ENCODE peak calls at places on chromosomes 12 and 14, in nine cellular contexts. V is fibroblast of lung, P is Karpas-422, B is neural progenitor cell, M is cardiac muscle cell, A is stomach, J is heart left ventricle, E is heart right ventricle, X is Peyer's patch. T is an unnamed sample. For H3K4me1, the result is how much of the 10 kb centered on the place peaks cover.

GRCh38 chr14:39998114-39998513 is 565.9 kb upstream of the FBXO33 start:
- DNase-seq in M (no peak), P (no peak), J (no peak), B (no peak), X (no peak), E (no peak), A (no peak), V (no peak), T (no peak)

GRCh38 chr12:64716839-64717455 is 42.3 kb downstream of the GNS start:
- DNase-seq in J (no peak), V (no peak), B (no peak), P (no peak), M (no peak), E (no peak), X (no peak), A (no peak), T (no peak)

GRCh38 chr12:65778268-65779090 is 45.8 kb upstream of the HMGA2 start:
- DNase-seq in A (no peak), P (no peak), E (no peak), B (no peak), X (no peak), J (no peak), M (no peak), V (peak), T (no peak)

GRCh38 chr12:122040579-122041386 is 19.1 kb downstream of the BCL7A start:
- DNase-seq in P (no peak), A (peak), M (no peak), E (no peak), J (no peak), V (no peak), X (peak), B (no peak), T (no peak)

GRCh38 chr12:70812124-70812523 is 108.4 kb downstream of the PTPRR start:
- DNase-seq in M (no peak), V (no peak), P (no peak), E (no peak), X (peak), A (no peak), B (no peak), J (no peak), T (no peak)

GRCh38 chr14:91303091-91303923 is 58.8 kb upstream of the GPR68 start:
- DNase-seq in A (no peak), P (peak), E (peak), V (peak), M (peak), B (peak), X (no peak), J (peak), T (peak)

GRCh38 chr12:57250956-57251355 is at the start of gene STAC3:
- DNase-seq in E (no peak), B (no peak), P (no peak), M (no peak), V (no peak), A (no peak), X (peak), J (no peak), T (no peak)

GRCh38 chr12:122537021-122537420 is 10.0 kb downstream of the KNTC1 start:
- DNase-seq in B (no peak), P (no peak), M (no peak), V (no peak), E (no peak), A (no peak), J (no peak), X (no peak), T (no peak)

GRCh38 chr14:94517641-94518257 is 8.5 kb upstream of the SERPINA12 start:
- DNase-seq in E (no peak), J (no peak), A (no peak), X (no peak), P (no peak), M (no peak), V (no peak), B (no peak), T (no peak)

GRCh38 chr12:34607520-34608195 is 585.4 kb downstream of the ALG10 start:
- DNase-seq in J (no peak), P (no peak), V (no peak), X (no peak), A (no peak), M (no peak), E (no peak), B (no peak), T (no peak)

GRCh38 chr12:132625731-132626430 is 7.3 kb downstream of the P2RX2 start:
- DNase-seq in V (no peak), J (no peak), B (no peak), P (no peak), X (no peak), A (no peak), M (no peak), E (no peak), T (no peak)

GRCh38 chr12:122527478-122527944 is 462 bp downstream of the KNTC1 start:
- DNase-seq in P (peak), X (peak), J (no peak), M (peak), B (peak), E (no peak), V (peak), A (no peak), T (peak)

GRCh38 chr14:94682736-94683135 is 70.5 kb downstream of the SERPINA3 start:
- DNase-seq in V (no peak), J (no peak), B (no peak), X (no peak), M (no peak), E (no peak), A (no peak), P (no peak), T (no peak)

GRCh38 chr12:33589609-33590114 is 150.0 kb upstream of the SYT10 start:
- DNase-seq in M (no peak), B (peak), P (no peak), J (no peak), A (no peak), X (no peak), V (no peak), E (no peak), T (no peak)

GRCh38 chr12:77325505-77325904 is 260.1 kb upstream of the E2F7 start:
- DNase-seq in V (no peak), J (no peak), M (peak), X (no peak), E (peak), B (peak), P (no peak), A (no peak), T (no peak)

GRCh38 chr12:3262466-3262865 is 185.3 kb downstream of the TSPAN9 start:
- DNase-seq in A (no peak), B (no peak), E (no peak), X (no peak), P (no peak), J (no peak), M (no peak), V (no peak), T (no peak)

GRCh38 chr14:84074626-84075025 is 1455.3 kb upstream of the FLRT2 start:
- DNase-seq in X (no peak), J (no peak), B (no peak), A (no peak), M (no peak), V (no peak), P (no peak), E (no peak), T (no peak)

GRCh38 chr12:26091837-26092236 is 33.0 kb downstream of the BHLHE41 start:
- DNase-seq in A (no peak), E (no peak), X (no peak), M (peak), B (peak), J (no peak), P (no peak), V (peak), T (no peak)

GRCh38 chr12:19190292-19191031 is 60.9 kb downstream of the PLEKHA5 start:
- DNase-seq in A (no peak), X (no peak), B (no peak), P (peak), V (peak), J (no peak), E (no peak), M (no peak), T (no peak)

GRCh38 chr12:19369691-19370148 is 69.6 kb upstream of the AEBP2 start:
- DNase-seq in X (no peak), A (no peak), V (peak), M (no peak), J (no peak), P (no peak), E (no peak), B (no peak), T (no peak)

GRCh38 chr14:32078794-32079663 is 1.9 kb downstream of the ARHGAP5 start:
- DNase-seq in J (no peak), V (peak), P (no peak), B (peak), X (no peak), M (peak), A (no peak), E (no peak), T (no peak)

GRCh38 chr12:11754256-11754655 is 104.8 kb downstream of the ETV6 start:
- DNase-seq in E (no peak), X (no peak), A (no peak), J (no peak), M (no peak), P (no peak), V (no peak), B (no peak), T (no peak)

GRCh38 chr14:101442451-101442850 is 118.8 kb upstream of the DIO3 start:
- DNase-seq in A (no peak), M (no peak), E (no peak), B (no peak), P (no peak), V (no peak), X (no peak), J (no peak), T (peak)

GRCh38 chr12:48934312-48934706 is 9.0 kb upstream of the FKBP11 start:
- DNase-seq in E (no peak), B (no peak), A (no peak), X (no peak), J (no peak), M (peak), P (no peak), V (no peak), T (no peak)

GRCh38 chr12:90280564-90281058 is 572.0 kb upstream of the ATP2B1 start:
- DNase-seq in X (no peak), P (no peak), V (no peak), A (no peak), B (no peak), M (no peak), J (no peak), E (no peak), T (no peak)

GRCh38 chr12:27191531-27191930 is 52.6 kb upstream of the STK38L start:
- DNase-seq in E (no peak), X (no peak), P (no peak), J (no peak), B (no peak), M (no peak), V (peak), A (no peak), T (no peak)

GRCh38 chr12:103303484-103303883 is 192.3 kb downstream of the C12orf42 start:
- DNase-seq in J (no peak), V (no peak), M (no peak), P (no peak), A (no peak), X (no peak), B (no peak), E (no peak), T (no peak)

GRCh38 chr12:6070472-6071257 is 53.8 kb downstream of the VWF start:
- DNase-seq in P (no peak), A (no peak), J (no peak), E (no peak), B (no peak), V (no peak), M (no peak), X (peak), T (no peak)

GRCh38 chr12:6074394-6074793 is 50.1 kb downstream of the VWF start:
- DNase-seq in P (no peak), M (no peak), A (no peak), B (no peak), J (no peak), V (no peak), E (no peak), X (no peak), T (peak)

GRCh38 chr12:6073426-6073825 is 51.0 kb downstream of the VWF start:
- DNase-seq in J (no peak), V (no peak), E (no peak), A (no peak), X (no peak), M (no peak), B (no peak), P (no peak), T (no peak)

GRCh38 chr12:6069452-6070093 is 54.9 kb downstream of the VWF start:
- DNase-seq in V (peak), X (no peak), P (no peak), B (no peak), E (no peak), J (no peak), M (no peak), A (no peak), T (no peak)

GRCh38 chr12:6072302-6072752 is 52.1 kb downstream of the VWF start:
- DNase-seq in E (no peak), M (no peak), P (no peak), V (peak), X (no peak), A (no peak), B (no peak), J (peak), T (no peak)
- H3K4me1 ChIP-seq in E (half or more), M (under half), P (under half), V (under half), X (under half), A (under half), B (under half), J (half or more), T (under half)

GRCh38 chr12:82474798-82475184 is 116.5 kb downstream of the METTL25 start:
- DNase-seq in X (no peak), J (no peak), B (no peak), P (no peak), V (no peak), M (no peak), E (no peak), A (no peak), T (no peak)
- H3K27ac ChIP-seq in X (no peak), J (no peak), B (no peak), P (no peak), V (no peak), M (no peak), E (no peak), A (no peak), T (no peak)

GRCh38 chr12:127813147-127813546 is 453.8 kb upstream of the TMEM132C start:
- DNase-seq in X (no peak), P (no peak), J (no peak), E (no peak), B (no peak), M (no peak), A (no peak), V (no peak), T (no peak)

GRCh38 chr12:127809236-127809635 is 457.7 kb upstream of the TMEM132C start:
- DNase-seq in V (no peak), A (no peak), B (no peak), M (no peak), X (no peak), P (no peak), J (no peak), E (no peak), T (no peak)

GRCh38 chr12:127810026-127810425 is 456.9 kb upstream of the TMEM132C start:
- DNase-seq in V (peak), P (no peak), M (no peak), E (no peak), B (no peak), J (no peak), A (no peak), X (no peak), T (no peak)

DNA sequence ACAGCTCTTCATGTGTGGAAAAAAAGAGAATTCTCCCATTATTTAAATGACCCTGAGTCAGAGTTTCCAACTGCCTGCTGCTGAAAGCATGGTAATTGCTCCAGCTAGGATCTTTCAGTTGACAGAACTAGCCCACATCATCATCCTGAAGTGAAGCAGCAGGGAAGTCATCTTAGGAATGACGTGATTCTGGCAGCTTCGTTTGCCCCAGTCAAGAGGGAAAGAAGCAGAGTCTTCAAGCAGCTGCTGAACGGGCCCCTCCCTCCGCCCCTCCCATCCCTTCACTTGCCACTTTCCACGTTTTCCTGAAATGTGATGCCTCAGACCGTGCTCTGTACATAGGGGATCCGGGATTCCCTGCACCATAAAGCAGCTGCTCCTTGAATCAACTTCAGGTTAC is 455.0 kb upstream of the TMEM132C start:
- DNase-seq in E (peak), B (peak), V (no peak), A (no peak), M (peak), P (no peak), J (peak), X (no peak), T (no peak)
- H3K4me1 ChIP-seq in E (under half), B (under half), V (under half), A (under half), M (under half), P (under half), J (under half), X (under half), T (under half)

GRCh38 chr12:89163918-89164317 is 188.4 kb downstream of the DUSP6 start:
- DNase-seq in V (no peak), P (no peak), A (no peak), X (no peak), J (no peak), M (no peak), E (no peak), B (no peak), T (no peak)

GRCh38 chr12:89160716-89161123 is 191.6 kb downstream of the DUSP6 start:
- DNase-seq in P (peak), J (peak), B (no peak), E (peak), V (peak), X (peak), A (no peak), M (no peak), T (no peak)

GRCh38 chr12:89161553-89161952 is 190.7 kb downstream of the DUSP6 start:
- DNase-seq in M (no peak), P (no peak), E (no peak), J (no peak), X (no peak), A (no peak), B (no peak), V (no peak), T (no peak)

GRCh38 chr12:89166525-89166934 is 185.8 kb downstream of the DUSP6 start:
- DNase-seq in X (no peak), M (no peak), V (peak), E (no peak), P (peak), A (no peak), B (no peak), J (no peak), T (peak)

GRCh38 chr12:89162704-89163261 is 189.5 kb downstream of the DUSP6 start:
- DNase-seq in A (peak), E (no peak), X (peak), V (peak), B (no peak), P (no peak), J (peak), M (no peak), T (no peak)
- H3K27ac ChIP-seq in A (peak), E (peak), X (peak), V (peak), B (no peak), P (no peak), J (peak), M (no peak), T (no peak)

DNA sequence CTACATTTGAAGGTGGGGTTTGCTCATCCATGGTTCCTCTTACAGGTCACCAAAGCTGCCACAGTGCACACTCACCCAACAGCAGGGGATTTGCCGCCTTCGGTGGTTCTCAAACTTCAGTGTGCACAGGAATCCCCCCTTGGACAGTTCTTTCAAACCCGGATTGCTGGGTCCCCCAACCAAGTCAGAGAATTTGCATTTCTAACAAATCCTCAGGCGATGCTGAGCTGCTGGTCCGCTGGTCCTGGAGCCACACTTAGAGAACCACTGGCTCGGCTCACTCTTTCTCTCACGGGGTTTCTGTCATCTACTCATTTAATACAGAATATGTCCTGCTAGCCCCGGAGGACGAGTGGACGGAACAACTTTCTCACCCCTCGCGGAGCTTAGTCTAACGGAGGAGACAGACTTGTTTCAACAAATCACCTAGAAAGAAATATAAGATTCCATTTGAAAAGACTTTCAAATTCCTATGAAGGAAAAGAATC is 24.1 kb upstream of the ZFP36L1 start:
- DNase-seq in J (no peak), B (no peak), E (no peak), M (no peak), X (no peak), P (no peak), V (no peak), A (no peak), T (no peak)
- H3K4me1 ChIP-seq in J (under half), B (under half), E (under half), M (under half), X (under half), P (half or more), V (under half), A (half or more), T (half or more)

GRCh38 chr12:124938606-124939427 is 24.4 kb upstream of the UBC start:
- DNase-seq in P (peak), J (peak), V (peak), M (peak), A (peak), X (peak), E (peak), B (peak), T (peak)

GRCh38 chr12:124939428-124940142 is 25.1 kb upstream of the UBC start:
- DNase-seq in B (peak), P (peak), E (peak), J (peak), M (peak), A (peak), V (peak), X (peak), T (peak)

GRCh38 chr12:124940143-124940392 is 25.6 kb upstream of the UBC start:
- DNase-seq in X (no peak), J (no peak), V (no peak), M (no peak), B (no peak), A (no peak), E (no peak), P (no peak), T (no peak)

GRCh38 chr12:124940393-124941169 is 26.1 kb upstream of the UBC start:
- DNase-seq in V (peak), B (peak), X (peak), A (peak), P (peak), M (peak), E (peak), J (peak), T (peak)

DNA sequence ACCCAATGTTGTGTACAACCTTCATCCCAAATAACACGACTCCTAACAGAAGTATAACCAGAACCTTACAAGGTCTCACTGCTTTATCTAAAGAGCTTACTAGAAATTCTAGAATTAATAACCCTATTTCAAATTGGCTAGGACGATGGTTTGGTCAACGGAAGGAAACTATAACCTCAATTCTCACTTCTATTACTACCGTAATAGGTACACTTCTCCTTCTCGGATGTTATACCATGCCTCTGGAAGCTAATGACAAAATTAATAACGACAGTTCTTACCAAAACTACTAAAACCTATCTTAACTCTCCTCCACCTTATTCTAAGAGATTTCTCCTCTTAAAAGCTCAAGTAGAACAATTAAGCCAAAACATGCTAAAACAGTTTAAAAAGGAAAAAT is 23.6 kb upstream of the UBC start:
- DNase-seq in J (no peak), X (no peak), A (no peak), E (no peak), V (no peak), P (peak), M (no peak), B (no peak), T (peak)
- H3K27ac ChIP-seq in J (peak), X (peak), A (peak), E (peak), V (peak), P (peak), M (peak), B (peak), T (peak)

DNA sequence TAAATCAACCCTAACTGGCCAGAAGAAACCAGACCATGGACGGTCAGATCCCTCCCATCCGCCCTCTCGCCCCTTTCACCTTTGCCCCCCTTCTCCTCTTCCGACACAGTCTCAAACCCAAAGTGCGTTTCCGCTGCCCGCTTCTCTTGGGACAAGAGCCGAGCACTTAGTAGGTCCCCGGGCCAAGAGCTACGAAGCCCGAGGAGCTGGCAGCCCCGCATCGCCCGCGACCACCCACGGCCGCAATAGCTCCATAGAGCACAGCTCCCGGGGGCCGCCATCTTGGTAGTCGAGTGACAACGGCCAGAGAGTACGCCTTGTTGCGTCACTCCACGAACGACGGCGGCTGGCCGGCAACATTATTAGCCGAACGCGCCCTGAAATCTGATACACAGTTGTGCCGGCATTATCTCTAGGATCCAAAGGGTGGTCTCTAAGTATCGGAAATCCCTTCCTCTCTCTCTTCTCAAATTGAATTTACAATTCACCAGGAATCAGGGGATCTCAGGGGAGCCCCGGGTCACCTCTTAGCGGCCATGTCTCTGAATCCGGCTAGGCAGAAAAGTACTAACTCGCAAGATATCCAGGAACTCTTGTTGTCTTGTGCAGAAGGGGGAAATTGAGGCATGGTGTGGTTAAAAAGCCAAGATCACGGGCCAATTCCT is at the start of gene COQ5:
- DNase-seq in V (peak), J (peak), P (peak), M (peak), A (peak), E (peak), X (peak), B (peak), T (peak)
- H3K4me1 ChIP-seq in V (under half), J (under half), P (under half), M (under half), A (under half), E (under half), X (under half), B (under half), T (under half)

T was measured in CD4-positive, CD25-positive, alpha-beta regulatory T cell.